ENCODE peak calls at places on chromosomes 3 and 15, in six cellular contexts. I, P, S, W, T and G are unnamed samples.

GRCh38 chr3:38382506-38383080 is 36.0 kb downstream of the XYLB start:
- DNase-seq in S (no peak), I (no peak), W (no peak), P (no peak), T (no peak), G (no peak)

GRCh38 chr3:72960812-72961518 is 35.6 kb upstream of the PPP4R2 start:
- DNase-seq in I (no peak), S (peak; percentile 63), W (no peak), P (no peak), T (no peak), G (no peak)

GRCh38 chr3:114896978-114897377 is 250.1 kb downstream of the ZBTB20 start:
- DNase-seq in T (no peak), W (no peak), P (no peak), I (no peak), S (no peak), G (no peak)

GRCh38 chr15:52295421-52295991 is at the start of gene MYO5C:
- DNase-seq in I (peak; percentile 88), W (no peak), S (peak; percentile 14), T (peak; percentile 95), P (peak; percentile 48), G (peak; percentile 52)

GRCh38 chr3:22980346-22980745 is 222.8 kb upstream of the UBE2E2 start:
- DNase-seq in T (no peak), I (no peak), P (no peak), W (no peak), S (peak; percentile 38), G (no peak)

GRCh38 chr15:82551646-82552247 is 11.5 kb upstream of the RPS17 start:
- DNase-seq in S (peak; percentile 57), P (peak; percentile 16), T (no peak), W (no peak), I (peak; percentile 84), G (no peak)

GRCh38 chr3:37223084-37223975 is 48.9 kb upstream of the LRRFIP2 start:
- DNase-seq in P (peak; percentile 57), I (peak; percentile 65), S (peak; percentile 44), T (no peak), W (no peak), G (no peak)

GRCh38 chr3:23612296-23612891 is 193.4 kb upstream of the UBE2E1 start:
- DNase-seq in T (peak; percentile 50), P (no peak), S (no peak), I (peak; percentile 72), W (no peak), G (no peak)

GRCh38 chr3:53693441-53693840 is 152.8 kb downstream of the CHDH start:
- DNase-seq in W (no peak), P (no peak), S (no peak), I (no peak), T (no peak), G (no peak)

GRCh38 chr3:135440233-135440632 is 525.3 kb upstream of the PPP2R3A start:
- DNase-seq in S (no peak), W (no peak), I (no peak), P (no peak), T (no peak), G (no peak)

GRCh38 chr3:76547674-76548073 is 492.2 kb upstream of the ROBO2 start:
- DNase-seq in I (no peak), T (no peak), P (no peak), S (no peak), W (no peak), G (no peak)

GRCh38 chr3:131717493-131717892 is 214.7 kb upstream of the MRPL3 start:
- DNase-seq in T (no peak), W (no peak), I (no peak), P (no peak), S (no peak), G (no peak)

GRCh38 chr15:51094606-51095569 is at the start of gene TNFAIP8L3:
- DNase-seq in P (no peak), W (no peak), S (no peak), I (no peak), T (peak; percentile 53), G (peak; percentile 18)

GRCh38 chr3:44814751-44815150 is 47.0 kb upstream of the TMEM42 start:
- DNase-seq in S (no peak), W (no peak), T (no peak), P (no peak), I (no peak), G (no peak)

GRCh38 chr15:100224206-100225185 is 117.3 kb downstream of the ADAMTS17 start:
- DNase-seq in P (no peak), T (no peak), S (no peak), I (no peak), W (no peak), G (no peak)

GRCh38 chr3:52408466-52408865 is 36.4 kb downstream of the SEMA3G start:
- DNase-seq in T (no peak), W (no peak), S (no peak), P (no peak), I (no peak), G (no peak)

GRCh38 chr3:171704002-171704401 is 106.3 kb downstream of the PLD1 start:
- DNase-seq in I (peak; percentile 76), S (peak; percentile 25), W (peak; percentile 17), T (peak; percentile 45), P (peak; percentile 72), G (no peak)

GRCh38 chr15:40754574-40754882 is 526 bp downstream of the RMDN3 start:
- DNase-seq in I (peak; percentile 23), T (peak; percentile 25), P (no peak), W (no peak), S (peak; percentile 62), G (no peak)

GRCh38 chr15:65550681-65551098 is 20.4 kb downstream of the HACD3 start:
- DNase-seq in I (no peak), T (peak; percentile 40), W (no peak), P (no peak), S (no peak), G (no peak)

GRCh38 chr3:185827595-185828344 is 2.9 kb upstream of the IGF2BP2 start:
- DNase-seq in T (no peak), W (no peak), S (no peak), P (no peak), I (no peak), G (no peak)

GRCh38 chr3:194286747-194287146 is 64.4 kb downstream of the CPN2 start:
- DNase-seq in I (no peak), S (no peak), W (no peak), P (no peak), T (no peak), G (peak; percentile 90)

GRCh38 chr3:86814321-86814720 is 176.6 kb downstream of the VGLL3 start:
- DNase-seq in P (no peak), T (no peak), S (no peak), I (no peak), W (no peak), G (no peak)

GRCh38 chr3:36924748-36925521 is 19.9 kb downstream of the TRANK1 start:
- DNase-seq in S (no peak), W (no peak), I (no peak), P (no peak), T (no peak), G (no peak)

GRCh38 chr3:39378092-39378491 is 5.1 kb upstream of the SLC25A38 start:
- DNase-seq in W (peak; percentile 68), P (peak; percentile 77), T (peak; percentile 38), I (peak; percentile 78), S (peak; percentile 47), G (peak; percentile 14)

GRCh38 chr15:24956131-24956838 is 1.5 kb downstream of the SNRPN start:
- DNase-seq in W (no peak), S (no peak), P (peak; percentile 74), T (peak; percentile 71), I (peak; percentile 52), G (peak; percentile 67)

GRCh38 chr3:129240436-129240835 is 9.0 kb upstream of the COPG1 start:
- DNase-seq in I (peak; percentile 46), T (no peak), S (no peak), W (peak; percentile 5), P (no peak), G (no peak)

GRCh38 chr15:40430271-40430805 is 10.4 kb upstream of the BAHD1 start:
- DNase-seq in W (peak; percentile 65), T (no peak), P (no peak), S (peak; percentile 72), I (peak; percentile 53), G (no peak)

GRCh38 chr3:40620151-40620550 is 95.4 kb downstream of the ZNF621 start:
- DNase-seq in W (no peak), S (no peak), P (no peak), I (peak; percentile 41), T (no peak), G (no peak)

DNA sequence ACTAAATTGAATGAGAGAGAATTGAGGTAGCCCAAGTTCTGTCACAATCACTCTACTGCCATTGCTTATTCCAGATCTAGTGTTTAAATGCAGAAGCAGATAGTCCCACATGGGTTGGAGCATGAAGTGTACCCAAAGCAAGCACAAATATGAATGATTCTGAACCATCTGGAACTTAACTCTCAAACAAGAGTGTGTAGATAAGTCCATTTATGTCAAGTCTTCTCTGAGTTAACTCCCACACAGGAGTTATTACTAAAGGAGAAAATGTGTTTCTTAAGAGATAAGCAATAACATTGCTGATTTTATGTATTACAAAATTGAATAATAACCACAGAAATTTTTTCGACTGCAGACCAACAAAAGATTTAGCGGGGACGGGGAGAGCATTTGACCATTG is 33.6 kb downstream of the PAQR9 start:
- DNase-seq in S (no peak), I (no peak), P (no peak), W (peak; percentile 70), T (no peak), G (no peak)
- H2AFZ ChIP-seq in S (no peak overlapping the region), I (no peak overlapping the region), P (no peak overlapping the region), W (no peak overlapping the region), T (no peak overlapping the region), G (no peak overlapping the region)

GRCh38 chr3:124985358-124985757 is 50.8 kb upstream of the MUC13 start:
- DNase-seq in W (no peak), I (peak; percentile 70), P (no peak), T (no peak), S (peak; percentile 31), G (no peak)
- H2AFZ ChIP-seq in W (no peak overlapping the region), I (peak overlapping the region; percentile 2), P (no peak overlapping the region), T (no peak overlapping the region), S (no peak overlapping the region), G (no peak overlapping the region)

DNA sequence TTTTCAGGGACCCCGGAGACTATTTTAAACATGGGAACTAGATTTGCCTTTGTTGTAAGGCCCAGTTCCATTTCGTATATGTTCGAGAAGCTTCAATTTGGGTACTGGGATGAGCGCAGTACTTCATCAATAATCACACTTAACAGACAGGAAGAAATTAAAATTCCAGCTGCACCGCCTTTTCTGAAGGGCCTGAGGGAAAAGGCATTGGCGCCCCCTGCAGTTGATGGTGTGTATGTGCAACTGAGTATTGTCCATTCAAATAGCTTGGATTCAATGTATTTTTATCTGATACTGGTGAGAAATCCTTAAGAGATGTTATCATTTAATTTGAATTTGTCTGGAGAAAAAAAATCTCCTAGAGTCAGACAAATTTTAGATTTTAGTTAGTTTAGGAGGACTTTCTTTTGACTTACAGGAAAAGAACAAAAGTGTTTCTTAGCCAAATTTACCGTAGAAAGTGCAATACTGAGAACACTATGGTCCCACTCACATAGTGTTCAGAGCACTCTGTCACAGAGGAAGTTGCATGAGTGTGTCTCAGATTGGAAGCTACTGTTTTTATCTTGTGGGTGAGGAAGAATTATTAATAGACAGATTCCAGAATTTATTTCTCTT is 5.4 kb upstream of the ALDH1A2 start:
- DNase-seq in T (peak; percentile 73), I (peak; percentile 64), S (peak; percentile 27), W (peak; percentile 52), P (peak; percentile 38), G (peak; percentile 74)
- H2AFZ ChIP-seq in T (no peak overlapping the region), I (no peak overlapping the region), S (no peak overlapping the region), W (peak overlapping the region; percentile 41), P (no peak overlapping the region), G (no peak overlapping the region)

DNA sequence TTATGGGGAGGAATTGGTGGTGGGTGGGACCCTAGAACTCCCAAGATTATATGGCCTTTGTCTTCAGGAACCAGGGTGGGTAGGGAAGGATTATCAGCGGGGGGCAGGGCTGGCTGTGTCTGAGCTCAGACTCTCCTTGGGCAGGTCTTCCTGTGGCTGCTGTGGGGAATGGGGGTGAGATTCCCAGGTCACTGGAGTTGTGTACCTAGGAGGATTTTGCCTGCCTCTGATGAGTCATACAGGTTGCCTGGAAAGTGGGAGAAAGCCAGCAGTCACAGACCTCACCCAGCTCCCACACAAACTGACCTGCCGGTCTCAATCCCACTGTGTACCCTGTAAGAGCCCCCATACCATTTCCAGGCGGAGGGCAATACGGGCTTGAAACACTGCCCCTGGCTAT is 209.9 kb upstream of the CNTN3 start:
- DNase-seq in W (no peak), T (no peak), I (no peak), S (no peak), P (no peak), G (no peak)
- H2AFZ ChIP-seq in W (no peak overlapping the region), T (no peak overlapping the region), I (no peak overlapping the region), S (no peak overlapping the region), P (no peak overlapping the region), G (peak overlapping the region; percentile 2)